ENCODE peak calls at places on chromosomes 1 and 21, in four cellular contexts. One of them, this sample, is unnamed.

GRCh38 chr1:160284220-160284781 is 632 bp downstream of the PEX19 start:
- DNase-seq in HCT116: no peak
- DNase-seq in HepG2: peak
- DNase-seq in K562: peak
- DNase-seq in this sample: no peak

GRCh38 chr21:41976611-41977010 is 22.8 kb upstream of the C2CD2 start:
- DNase-seq in HCT116: no peak
- DNase-seq in HepG2: no peak
- DNase-seq in K562: no peak
- DNase-seq in this sample: no peak

GRCh38 chr1:214029796-214030195 is 42.0 kb downstream of the PROX1 start:
- DNase-seq in HepG2: no peak
- DNase-seq in HCT116: no peak
- DNase-seq in K562: no peak
- DNase-seq in this sample: no peak

GRCh38 chr1:158496379-158496778 is 24.4 kb downstream of the OR10R2 start:
- DNase-seq in HepG2: no peak
- DNase-seq in HCT116: no peak
- DNase-seq in K562: no peak
- DNase-seq in this sample: no peak

GRCh38 chr21:8992731-8993174 is 1528.6 kb upstream of the TPTE start:
- DNase-seq in HCT116: no peak
- DNase-seq in HepG2: peak
- DNase-seq in K562: peak
- DNase-seq in this sample: no peak

GRCh38 chr1:159473335-159473734 is 33.8 kb downstream of the OR10J1 start:
- DNase-seq in HCT116: no peak
- DNase-seq in K562: no peak
- DNase-seq in HepG2: no peak
- DNase-seq in this sample: no peak

GRCh38 chr1:180167721-180168467 is 13.2 kb downstream of the QSOX1 start:
- DNase-seq in HCT116: peak
- DNase-seq in K562: peak
- DNase-seq in HepG2: peak
- DNase-seq in this sample: no peak

GRCh38 chr1:190391582-190391981 is 86.1 kb downstream of the BRINP3 start:
- DNase-seq in K562: no peak
- DNase-seq in HepG2: no peak
- DNase-seq in HCT116: no peak
- DNase-seq in this sample: no peak

GRCh38 chr1:15704526-15705183 is 20.5 kb downstream of the PLEKHM2 start:
- DNase-seq in HepG2: no peak
- DNase-seq in HCT116: no peak
- DNase-seq in K562: no peak
- DNase-seq in this sample: no peak

GRCh38 chr21:27406297-27407009 is 439.6 kb upstream of the ADAMTS5 start:
- DNase-seq in HepG2: no peak
- DNase-seq in HCT116: no peak
- DNase-seq in K562: no peak
- DNase-seq in this sample: no peak

GRCh38 chr1:207925210-207925609 is 14.3 kb upstream of the CD34 start:
- DNase-seq in K562: no peak
- DNase-seq in HCT116: no peak
- DNase-seq in HepG2: no peak
- DNase-seq in this sample: no peak

GRCh38 chr1:198443374-198444233 is 96.9 kb downstream of the ATP6V1G3 start:
- DNase-seq in HCT116: peak
- DNase-seq in K562: no peak
- DNase-seq in HepG2: peak
- DNase-seq in this sample: no peak

GRCh38 chr21:15279484-15279883 is 214.7 kb upstream of the NRIP1 start:
- DNase-seq in HCT116: no peak
- DNase-seq in K562: no peak
- DNase-seq in HepG2: no peak
- DNase-seq in this sample: no peak

GRCh38 chr1:152535774-152536173 is 21.5 kb downstream of the CRCT1 start:
- DNase-seq in HepG2: no peak
- DNase-seq in K562: no peak
- DNase-seq in HCT116: no peak
- DNase-seq in this sample: no peak

GRCh38 chr1:57072775-57073174 is 107.0 kb upstream of the C8B start:
- DNase-seq in K562: peak
- DNase-seq in HCT116: no peak
- DNase-seq in HepG2: no peak
- DNase-seq in this sample: no peak

GRCh38 chr21:25350056-25350455 is 257.2 kb downstream of the MRPL39 start:
- DNase-seq in HCT116: no peak
- DNase-seq in K562: peak
- DNase-seq in HepG2: no peak
- DNase-seq in this sample: no peak

GRCh38 chr21:45288441-45288841 is 746 bp upstream of the POFUT2 start:
- DNase-seq in HepG2: no peak
- DNase-seq in HCT116: no peak
- DNase-seq in K562: no peak
- DNase-seq in this sample: no peak

GRCh38 chr1:248858096-248858890 is 592 bp downstream of the ZNF692 start:
- DNase-seq in HepG2: peak
- DNase-seq in K562: peak
- DNase-seq in HCT116: peak
- DNase-seq in this sample: no peak

GRCh38 chr1:101438359-101438758 is 201.5 kb downstream of the S1PR1 start:
- DNase-seq in HCT116: no peak
- DNase-seq in K562: no peak
- DNase-seq in HepG2: peak
- DNase-seq in this sample: no peak

GRCh38 chr21:34844033-34844923 is 175.5 kb downstream of the CLIC6 start:
- DNase-seq in HepG2: no peak
- DNase-seq in K562: no peak
- DNase-seq in HCT116: no peak
- DNase-seq in this sample: no peak

GRCh38 chr1:1359668-1360468 is 1.5 kb upstream of the MXRA8 start:
- DNase-seq in K562: no peak
- DNase-seq in HCT116: no peak
- DNase-seq in HepG2: peak
- DNase-seq in this sample: no peak
- TF ChIP-seq SRF in K562: no peak
- TF ChIP-seq SRF in HCT116: no peak
- TF ChIP-seq SRF in HepG2: no peak
- TF ChIP-seq SRF in this sample: no peak

GRCh38 chr1:109764561-109765482 is 1.1 kb upstream of the EPS8L3 start:
- DNase-seq in K562: no peak
- DNase-seq in HCT116: no peak
- DNase-seq in HepG2: no peak
- DNase-seq in this sample: no peak

GRCh38 chr1:109762039-109762585 is 1.6 kb downstream of the EPS8L3 start:
- DNase-seq in HCT116: no peak
- DNase-seq in HepG2: no peak
- DNase-seq in K562: no peak
- DNase-seq in this sample: no peak

GRCh38 chr1:109765483-109765815 is 1.7 kb upstream of the EPS8L3 start:
- DNase-seq in HepG2: no peak
- DNase-seq in K562: no peak
- DNase-seq in HCT116: no peak
- DNase-seq in this sample: no peak

GRCh38 chr1:109762821-109763645 is 690 bp downstream of the EPS8L3 start:
- DNase-seq in K562: peak
- DNase-seq in HCT116: no peak
- DNase-seq in HepG2: no peak
- DNase-seq in this sample: no peak

GRCh38 chr1:109763646-109764415 is at the start of gene EPS8L3:
- DNase-seq in K562: no peak
- DNase-seq in HepG2: peak
- DNase-seq in HCT116: no peak
- DNase-seq in this sample: no peak
- H3K9ac ChIP-seq in K562: no peak
- H3K9ac ChIP-seq in HepG2: peak
- H3K9ac ChIP-seq in HCT116: peak
- H3K9ac ChIP-seq in this sample: no peak

GRCh38 chr1:203464226-203464625 is 11.4 kb upstream of the PRELP start:
- DNase-seq in HCT116: no peak
- DNase-seq in K562: no peak
- DNase-seq in HepG2: no peak
- DNase-seq in this sample: no peak
- TF ChIP-seq ZBTB33 in HCT116: no peak
- TF ChIP-seq ZBTB33 in K562: no peak
- TF ChIP-seq ZBTB33 in HepG2: no peak
- TF ChIP-seq ZBTB33 in this sample: no peak

GRCh38 chr1:173802961-173803360 is 21.5 kb upstream of the DARS2 start:
- DNase-seq in HepG2: peak
- DNase-seq in HCT116: no peak
- DNase-seq in K562: no peak
- DNase-seq in this sample: no peak

GRCh38 chr1:173798078-173798477 is 26.4 kb upstream of the DARS2 start:
- DNase-seq in HCT116: no peak
- DNase-seq in HepG2: no peak
- DNase-seq in K562: no peak
- DNase-seq in this sample: no peak
- TF ChIP-seq SRF in HCT116: no peak
- TF ChIP-seq SRF in HepG2: no peak
- TF ChIP-seq SRF in K562: no peak
- TF ChIP-seq SRF in this sample: no peak

GRCh38 chr1:155976062-155976912 is 2.1 kb downstream of the ARHGEF2 start:
- DNase-seq in K562: peak
- DNase-seq in HCT116: no peak
- DNase-seq in HepG2: no peak
- DNase-seq in this sample: no peak
- H3K9ac ChIP-seq in K562: peak
- H3K9ac ChIP-seq in HCT116: peak
- H3K9ac ChIP-seq in HepG2: peak
- H3K9ac ChIP-seq in this sample: peak